ENCODE peak calls at places on chromosome 14, in eight cellular contexts. One of them, this sample, is unnamed.

GRCh38 chr14:65239897-65240296 is 137.6 kb upstream of the MAX start:
- DNase-seq in K562: no peak
- DNase-seq in transverse colon: no peak
- DNase-seq in stomach: no peak
- DNase-seq in sigmoid colon: no peak
- DNase-seq in H1: no peak
- DNase-seq in upper lobe of left lung: no peak
- DNase-seq in HepG2: no peak
- DNase-seq in this sample: no peak

GRCh38 chr14:32825058-32825457 is 113.6 kb upstream of the NPAS3 start:
- DNase-seq in stomach: no peak
- DNase-seq in sigmoid colon: no peak
- DNase-seq in upper lobe of left lung: no peak
- DNase-seq in H1: no peak
- DNase-seq in HepG2: no peak
- DNase-seq in transverse colon: no peak
- DNase-seq in K562: no peak
- DNase-seq in this sample: no peak

GRCh38 chr14:34350903-34351302 is 111.1 kb downstream of the SPTSSA start:
- DNase-seq in sigmoid colon: no peak
- DNase-seq in transverse colon: no peak
- DNase-seq in HepG2: no peak
- DNase-seq in upper lobe of left lung: no peak
- DNase-seq in K562: no peak
- DNase-seq in stomach: no peak
- DNase-seq in H1: no peak
- DNase-seq in this sample: no peak

GRCh38 chr14:89625208-89625987 is 208.4 kb upstream of the FOXN3 start:
- DNase-seq in transverse colon: no peak
- DNase-seq in HepG2: no peak
- DNase-seq in stomach: no peak
- DNase-seq in K562: no peak
- DNase-seq in sigmoid colon: peak
- DNase-seq in H1: no peak
- DNase-seq in upper lobe of left lung: peak
- DNase-seq in this sample: peak

GRCh38 chr14:54420478-54421116 is 20.6 kb downstream of the CNIH1 start:
- DNase-seq in stomach: no peak
- DNase-seq in transverse colon: peak
- DNase-seq in upper lobe of left lung: no peak
- DNase-seq in sigmoid colon: no peak
- DNase-seq in K562: peak
- DNase-seq in H1: peak
- DNase-seq in HepG2: peak
- DNase-seq in this sample: no peak

GRCh38 chr14:103524002-103524785 is 1.6 kb upstream of the CKB start:
- DNase-seq in transverse colon: no peak
- DNase-seq in K562: no peak
- DNase-seq in HepG2: no peak
- DNase-seq in H1: no peak
- DNase-seq in stomach: no peak
- DNase-seq in sigmoid colon: no peak
- DNase-seq in upper lobe of left lung: no peak
- DNase-seq in this sample: peak

GRCh38 chr14:100417466-100417865 is 94.3 kb downstream of the SLC25A47 start:
- DNase-seq in upper lobe of left lung: no peak
- DNase-seq in transverse colon: peak
- DNase-seq in sigmoid colon: peak
- DNase-seq in K562: peak
- DNase-seq in HepG2: peak
- DNase-seq in H1: peak
- DNase-seq in stomach: peak
- DNase-seq in this sample: peak

GRCh38 chr14:105952826-105953225 is 426.4 kb downstream of the TMEM121 start:
- DNase-seq in upper lobe of left lung: no peak
- DNase-seq in H1: no peak
- DNase-seq in K562: no peak
- DNase-seq in HepG2: no peak
- DNase-seq in sigmoid colon: no peak
- DNase-seq in transverse colon: no peak
- DNase-seq in stomach: no peak
- DNase-seq in this sample: no peak

GRCh38 chr14:102605026-102605425 is 12.6 kb downstream of the RCOR1 start:
- DNase-seq in upper lobe of left lung: no peak
- DNase-seq in K562: no peak
- DNase-seq in stomach: no peak
- DNase-seq in sigmoid colon: no peak
- DNase-seq in HepG2: no peak
- DNase-seq in H1: no peak
- DNase-seq in transverse colon: no peak
- DNase-seq in this sample: no peak

DNA sequence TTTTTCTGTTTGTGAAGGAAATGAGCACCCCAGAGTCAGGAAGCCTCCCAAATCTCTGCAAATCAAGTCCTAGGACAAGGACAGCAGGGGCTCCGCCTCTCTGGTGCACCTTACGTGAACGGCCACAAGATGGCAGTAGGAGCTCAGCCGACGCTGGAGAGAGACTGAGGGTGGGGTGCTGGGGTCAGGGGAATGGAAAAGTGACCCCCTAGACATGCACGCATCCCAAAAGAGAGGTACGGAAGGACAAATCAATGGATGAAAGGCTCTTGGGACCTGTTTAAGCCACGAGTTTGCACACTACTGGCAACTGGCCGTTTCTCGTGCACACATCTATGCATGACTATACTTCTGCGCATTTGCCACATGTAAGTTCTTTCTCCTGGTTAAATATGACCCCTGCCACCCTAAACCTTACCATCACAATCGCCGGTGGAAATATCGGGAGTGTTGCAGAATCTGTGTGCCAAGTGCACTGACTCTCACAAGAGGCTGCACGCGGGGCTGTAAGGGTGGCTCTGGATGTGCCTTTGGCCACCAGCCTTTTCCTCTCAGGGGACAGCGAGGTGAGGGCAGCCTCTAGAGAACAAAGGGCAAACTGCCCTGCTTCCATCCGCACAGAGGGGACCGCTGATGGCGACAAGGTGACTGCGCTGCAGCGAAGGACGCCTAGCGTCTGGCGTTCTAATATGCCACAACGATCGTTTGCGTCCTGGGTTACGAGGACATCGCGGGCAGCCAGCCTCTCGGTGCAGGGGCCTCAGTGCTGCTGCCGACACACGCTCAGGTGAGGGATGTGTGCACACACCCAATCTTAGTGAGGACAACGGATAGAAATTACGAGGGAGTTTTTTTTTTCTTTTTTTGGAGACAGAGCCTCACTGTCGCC is 232.0 kb downstream of the PCNX1 start:
- DNase-seq in HepG2: peak
- DNase-seq in sigmoid colon: no peak
- DNase-seq in K562: peak
- DNase-seq in transverse colon: peak
- DNase-seq in stomach: peak
- DNase-seq in upper lobe of left lung: peak
- DNase-seq in H1: peak
- DNase-seq in this sample: peak
- TF ChIP-seq POLR2A in HepG2: no peak
- TF ChIP-seq POLR2A in sigmoid colon: no peak
- TF ChIP-seq POLR2A in K562: no peak
- TF ChIP-seq POLR2A in transverse colon: no peak
- TF ChIP-seq POLR2A in stomach: no peak
- TF ChIP-seq POLR2A in upper lobe of left lung: no peak
- TF ChIP-seq POLR2A in H1: no peak
- TF ChIP-seq POLR2A in this sample: no peak

GRCh38 chr14:23324455-23324846 is 3.2 kb downstream of the PABPN1 start:
- DNase-seq in H1: no peak
- DNase-seq in HepG2: no peak
- DNase-seq in stomach: no peak
- DNase-seq in K562: peak
- DNase-seq in sigmoid colon: no peak
- DNase-seq in transverse colon: no peak
- DNase-seq in upper lobe of left lung: no peak
- DNase-seq in this sample: no peak

GRCh38 chr14:23326491-23327332 is 5.5 kb downstream of the PABPN1 start:
- DNase-seq in H1: no peak
- DNase-seq in K562: no peak
- DNase-seq in transverse colon: no peak
- DNase-seq in sigmoid colon: no peak
- DNase-seq in HepG2: no peak
- DNase-seq in stomach: no peak
- DNase-seq in upper lobe of left lung: no peak
- DNase-seq in this sample: no peak

GRCh38 chr14:23323838-23324454 is 2.7 kb downstream of the PABPN1 start:
- DNase-seq in K562: no peak
- DNase-seq in upper lobe of left lung: peak
- DNase-seq in HepG2: no peak
- DNase-seq in stomach: no peak
- DNase-seq in sigmoid colon: no peak
- DNase-seq in H1: no peak
- DNase-seq in transverse colon: no peak
- DNase-seq in this sample: no peak

GRCh38 chr14:23324993-23325392 is 3.7 kb downstream of the PABPN1 start:
- DNase-seq in upper lobe of left lung: no peak
- DNase-seq in stomach: no peak
- DNase-seq in sigmoid colon: no peak
- DNase-seq in HepG2: no peak
- DNase-seq in K562: no peak
- DNase-seq in transverse colon: no peak
- DNase-seq in H1: no peak
- DNase-seq in this sample: no peak

DNA sequence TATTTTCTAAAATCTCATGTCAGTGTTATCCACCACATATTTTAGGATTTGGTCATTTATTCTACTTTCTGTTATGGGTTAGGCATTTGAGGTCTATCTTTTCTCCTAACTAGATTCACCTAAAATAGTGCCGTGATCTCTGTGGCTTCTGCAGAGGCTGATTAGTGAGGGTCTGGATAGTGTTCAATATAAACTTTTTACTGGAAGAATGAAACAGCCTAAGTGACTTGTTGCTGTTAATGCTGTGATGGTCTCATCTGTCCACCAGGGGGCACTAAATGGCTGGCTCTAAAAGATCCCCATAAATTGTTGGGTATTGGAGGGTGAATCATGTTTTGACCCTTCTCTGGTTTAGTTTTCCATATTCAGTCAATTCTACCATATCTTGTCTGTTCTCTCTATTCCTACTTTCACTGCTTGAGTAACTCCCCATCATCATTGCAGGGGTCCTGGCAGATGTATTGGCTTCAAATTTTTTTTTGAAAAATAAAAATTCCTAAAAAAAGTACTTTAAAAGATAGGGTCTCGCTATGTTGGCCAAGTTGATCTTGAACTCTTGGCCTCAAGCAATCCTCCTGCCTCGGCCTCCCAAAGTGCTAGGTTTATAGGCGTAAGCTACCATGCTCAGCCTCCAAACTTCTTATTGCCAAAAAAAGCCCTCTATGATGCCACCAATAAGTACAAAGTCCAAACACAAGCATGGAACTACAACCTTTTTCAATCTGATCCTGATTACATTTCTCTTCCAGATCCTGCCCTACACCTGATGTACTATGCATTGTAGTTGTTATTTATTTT is 6.9 kb downstream of the PABPN1 start:
- DNase-seq in sigmoid colon: peak
- DNase-seq in HepG2: peak
- DNase-seq in stomach: peak
- DNase-seq in H1: no peak
- DNase-seq in upper lobe of left lung: no peak
- DNase-seq in K562: peak
- DNase-seq in transverse colon: peak
- DNase-seq in this sample: no peak
- TF ChIP-seq CTCF in sigmoid colon: peak
- TF ChIP-seq CTCF in HepG2: peak
- TF ChIP-seq CTCF in stomach: peak
- TF ChIP-seq CTCF in H1: peak
- TF ChIP-seq CTCF in upper lobe of left lung: peak
- TF ChIP-seq CTCF in K562: peak
- TF ChIP-seq CTCF in transverse colon: peak
- TF ChIP-seq CTCF in this sample: peak

GRCh38 chr14:64114796-64115195 is 179.4 kb downstream of the ESR2 start:
- DNase-seq in K562: no peak
- DNase-seq in HepG2: no peak
- DNase-seq in H1: no peak
- DNase-seq in stomach: no peak
- DNase-seq in transverse colon: no peak
- DNase-seq in upper lobe of left lung: no peak
- DNase-seq in sigmoid colon: no peak
- DNase-seq in this sample: no peak

GRCh38 chr14:64110832-64111231 is 183.3 kb downstream of the ESR2 start:
- DNase-seq in HepG2: no peak
- DNase-seq in K562: no peak
- DNase-seq in sigmoid colon: no peak
- DNase-seq in upper lobe of left lung: no peak
- DNase-seq in transverse colon: no peak
- DNase-seq in stomach: no peak
- DNase-seq in H1: no peak
- DNase-seq in this sample: no peak

GRCh38 chr14:64113279-64113678 is 180.9 kb downstream of the ESR2 start:
- DNase-seq in transverse colon: peak
- DNase-seq in HepG2: no peak
- DNase-seq in upper lobe of left lung: peak
- DNase-seq in sigmoid colon: no peak
- DNase-seq in stomach: peak
- DNase-seq in H1: no peak
- DNase-seq in K562: no peak
- DNase-seq in this sample: no peak

GRCh38 chr14:64114166-64114565 is 180.0 kb downstream of the ESR2 start:
- DNase-seq in K562: no peak
- DNase-seq in H1: no peak
- DNase-seq in sigmoid colon: no peak
- DNase-seq in upper lobe of left lung: no peak
- DNase-seq in transverse colon: no peak
- DNase-seq in stomach: no peak
- DNase-seq in HepG2: no peak
- DNase-seq in this sample: no peak

DNA sequence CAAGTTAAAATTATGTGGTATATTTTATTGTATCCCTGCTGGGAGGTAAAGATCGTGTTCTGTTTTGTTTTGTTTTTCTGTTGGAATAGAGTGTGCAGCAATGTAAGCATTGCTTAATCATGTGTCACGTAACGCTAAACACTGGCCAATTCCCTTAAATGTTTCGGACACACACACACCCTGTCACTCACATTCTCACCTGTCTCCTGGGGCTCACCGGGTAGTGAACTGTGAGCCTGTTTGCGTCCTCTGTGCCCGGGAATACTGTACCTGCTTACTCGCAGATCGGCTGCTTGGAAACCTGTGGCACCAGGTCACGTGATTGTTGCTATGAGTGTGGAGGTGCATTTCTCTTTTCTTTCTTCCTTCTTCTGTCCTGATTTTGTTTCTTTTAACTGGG is 181.3 kb downstream of the ESR2 start:
- DNase-seq in H1: no peak
- DNase-seq in sigmoid colon: no peak
- DNase-seq in upper lobe of left lung: no peak
- DNase-seq in stomach: peak
- DNase-seq in transverse colon: peak
- DNase-seq in K562: no peak
- DNase-seq in HepG2: no peak
- DNase-seq in this sample: no peak
- TF ChIP-seq EP300 in H1: no peak
- TF ChIP-seq EP300 in sigmoid colon: no peak
- TF ChIP-seq EP300 in upper lobe of left lung: no peak
- TF ChIP-seq EP300 in stomach: no peak
- TF ChIP-seq EP300 in transverse colon: no peak
- TF ChIP-seq EP300 in K562: no peak
- TF ChIP-seq EP300 in HepG2: no peak
- TF ChIP-seq EP300 in this sample: no peak

GRCh38 chr14:27605298-27605697 is 1007.5 kb upstream of the NOVA1 start:
- DNase-seq in transverse colon: no peak
- DNase-seq in sigmoid colon: no peak
- DNase-seq in HepG2: no peak
- DNase-seq in H1: no peak
- DNase-seq in upper lobe of left lung: no peak
- DNase-seq in K562: no peak
- DNase-seq in stomach: no peak
- DNase-seq in this sample: no peak
- TF ChIP-seq POLR2A in transverse colon: no peak
- TF ChIP-seq POLR2A in sigmoid colon: no peak
- TF ChIP-seq POLR2A in HepG2: no peak
- TF ChIP-seq POLR2A in H1: no peak
- TF ChIP-seq POLR2A in upper lobe of left lung: no peak
- TF ChIP-seq POLR2A in K562: no peak
- TF ChIP-seq POLR2A in stomach: no peak
- TF ChIP-seq POLR2A in this sample: no peak

This sample was measured in ovary.